ENCODE peak calls at places on chromosome 2, in five cellular contexts. M is K562, T is heart right ventricle, S is left lung, Q is HFF-Myc. D is an unnamed sample.

GRCh38 chr2:25582079-25582830 is 91.1 kb downstream of the DTNB start:
- DNase-seq in T (no peak), M (no peak), Q (no peak), S (no peak), D (no peak)

GRCh38 chr2:74427551-74427950 is 6.0 kb downstream of the WDR54 start:
- DNase-seq in Q (no peak), T (no peak), M (no peak), S (no peak), D (no peak)

GRCh38 chr2:228654707-228655106 is 473.2 kb upstream of the SPHKAP start:
- DNase-seq in T (no peak), S (no peak), Q (no peak), M (no peak), D (no peak)

GRCh38 chr2:75007819-75008218 is 49.4 kb downstream of the POLE4 start:
- DNase-seq in S (no peak), T (no peak), Q (no peak), M (no peak), D (no peak)

GRCh38 chr2:28322051-28322450 is 70.6 kb upstream of the FOSL2 start:
- DNase-seq in M (no peak), T (no peak), Q (no peak), S (no peak), D (no peak)

GRCh38 chr2:26455801-26456700 is 21.9 kb downstream of the OTOF start:
- DNase-seq in S (peak), Q (no peak), M (no peak), T (peak), D (no peak)

GRCh38 chr2:119838179-119838578 is 78.5 kb downstream of the PTPN4 start:
- DNase-seq in T (no peak), S (no peak), Q (no peak), M (no peak), D (peak)

GRCh38 chr2:40160730-40161129 is 291.2 kb downstream of the SLC8A1 start:
- DNase-seq in Q (no peak), T (no peak), M (no peak), S (no peak), D (no peak)

GRCh38 chr2:233822781-233823730 is 31.3 kb downstream of the HJURP start:
- DNase-seq in S (no peak), T (no peak), Q (no peak), M (no peak), D (peak)

GRCh38 chr2:230974096-230974913 is 21.6 kb upstream of the SPATA3 start:
- DNase-seq in Q (no peak), M (no peak), T (no peak), S (no peak), D (peak)

GRCh38 chr2:56531668-56532420 is 348.1 kb downstream of the CCDC85A start:
- DNase-seq in Q (no peak), T (no peak), S (no peak), M (no peak), D (peak)

GRCh38 chr2:163717474-163717873 is 18.3 kb downstream of the FIGN start:
- DNase-seq in Q (no peak), M (no peak), T (no peak), S (no peak), D (no peak)

GRCh38 chr2:72027426-72028161 is 120.1 kb downstream of the CYP26B1 start:
- DNase-seq in M (no peak), S (peak), Q (no peak), T (no peak), D (peak)

GRCh38 chr2:53202063-53202462 is 565.5 kb upstream of the CHAC2 start:
- DNase-seq in Q (peak), T (no peak), S (no peak), M (no peak), D (peak)

GRCh38 chr2:74441690-74442482 is at the start of gene RTKN:
- DNase-seq in S (peak), M (no peak), T (peak), Q (no peak), D (peak)

GRCh38 chr2:130744287-130745117 is 10.8 kb upstream of the AMER3 start:
- DNase-seq in S (peak), Q (no peak), M (no peak), T (no peak), D (no peak)

GRCh38 chr2:240928476-240929363 is 22.6 kb downstream of the CROCC2 start:
- DNase-seq in M (no peak), Q (no peak), S (peak), T (no peak), D (no peak)

GRCh38 chr2:74459377-74460118 is 1.3 kb downstream of the WBP1 start:
- DNase-seq in Q (no peak), S (no peak), T (no peak), M (no peak), D (no peak)

GRCh38 chr2:79369127-79369526 is 143.7 kb upstream of the CTNNA2 start:
- DNase-seq in S (no peak), T (no peak), M (no peak), Q (no peak), D (no peak)

GRCh38 chr2:83475371-83475770 is 983.7 kb downstream of the SUCLG1 start:
- DNase-seq in M (no peak), T (no peak), Q (no peak), S (no peak), D (no peak)

GRCh38 chr2:24613154-24613814 is 122.2 kb downstream of the NCOA1 start:
- DNase-seq in Q (peak), S (no peak), T (no peak), M (no peak), D (peak)

GRCh38 chr2:191499874-191500565 is 177.9 kb upstream of the NABP1 start:
- DNase-seq in M (no peak), T (no peak), S (no peak), Q (peak), D (no peak)

GRCh38 chr2:191500566-191501389 is 177.2 kb upstream of the NABP1 start:
- DNase-seq in M (no peak), T (no peak), Q (no peak), S (no peak), D (no peak)

GRCh38 chr2:191497822-191498221 is 180.1 kb upstream of the NABP1 start:
- DNase-seq in M (no peak), S (no peak), T (no peak), Q (no peak), D (no peak)

GRCh38 chr2:191499050-191499449 is 178.9 kb upstream of the NABP1 start:
- DNase-seq in Q (no peak), T (no peak), M (no peak), S (no peak), D (no peak)

DNA sequence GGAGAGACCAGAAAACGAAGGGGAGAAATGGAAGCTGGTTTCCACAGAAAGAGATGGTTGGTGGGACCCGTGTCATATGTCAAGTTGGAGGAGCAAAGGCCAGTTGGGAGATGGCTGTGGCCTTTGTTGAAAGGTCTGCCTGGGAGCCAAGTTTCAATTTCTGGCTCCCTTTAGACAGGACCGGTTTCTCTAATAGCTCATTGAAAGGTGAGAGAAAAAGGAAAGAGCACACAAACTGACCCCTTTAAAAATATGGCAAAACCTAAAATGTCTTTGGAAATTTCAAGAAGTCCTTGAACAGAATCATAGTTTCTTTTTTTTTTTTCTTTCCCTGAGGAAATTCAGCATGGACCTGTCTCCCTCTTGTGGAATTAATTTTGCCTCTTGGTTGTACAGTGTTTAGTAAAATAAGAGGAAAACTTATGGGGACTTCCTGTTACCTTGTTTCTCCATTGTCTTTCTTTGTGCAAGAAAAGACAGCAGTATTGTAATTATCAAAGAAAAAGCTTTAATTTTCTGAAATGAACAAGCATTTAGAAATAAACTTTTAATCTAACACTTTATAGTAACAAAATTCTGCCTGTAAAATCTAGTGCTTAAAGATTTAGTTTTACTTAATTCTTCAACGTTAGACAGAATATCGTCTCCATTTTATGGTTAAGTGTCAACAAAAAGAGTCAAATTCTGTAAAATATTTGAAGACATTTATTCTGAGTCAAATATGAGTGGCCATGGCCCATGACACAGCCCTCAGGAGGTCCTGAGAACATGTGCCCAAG is 176.4 kb upstream of the NABP1 start:
- DNase-seq in M (no peak), Q (peak), S (no peak), T (no peak), D (peak)
- TF ChIP-seq CTCF in M (no peak), Q (peak), S (peak), T (peak), D (peak)

DNA sequence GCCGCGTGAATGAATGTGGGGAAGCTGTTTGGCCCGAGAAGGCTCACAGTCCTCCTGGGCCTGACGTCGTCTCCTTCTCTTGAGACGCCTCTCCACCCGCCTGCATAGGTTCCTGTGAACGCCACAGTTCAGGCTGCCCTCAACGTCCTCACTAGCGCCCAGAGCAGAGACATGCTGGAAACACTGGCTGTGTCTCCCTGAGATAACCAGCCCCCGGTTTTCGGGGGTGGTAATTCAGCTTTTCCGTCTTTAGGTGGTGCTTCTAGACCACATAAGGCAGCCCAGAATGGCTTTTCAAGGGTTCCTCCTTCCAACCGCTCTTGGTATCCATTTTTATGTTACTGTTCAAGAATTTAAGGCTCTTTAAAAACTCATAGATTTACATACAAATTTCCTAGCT is 110.4 kb upstream of the PXDN start:
- DNase-seq in S (no peak), T (no peak), Q (no peak), M (peak), D (peak)
- TF ChIP-seq CTCF in S (no peak), T (peak), Q (no peak), M (peak), D (peak)

DNA sequence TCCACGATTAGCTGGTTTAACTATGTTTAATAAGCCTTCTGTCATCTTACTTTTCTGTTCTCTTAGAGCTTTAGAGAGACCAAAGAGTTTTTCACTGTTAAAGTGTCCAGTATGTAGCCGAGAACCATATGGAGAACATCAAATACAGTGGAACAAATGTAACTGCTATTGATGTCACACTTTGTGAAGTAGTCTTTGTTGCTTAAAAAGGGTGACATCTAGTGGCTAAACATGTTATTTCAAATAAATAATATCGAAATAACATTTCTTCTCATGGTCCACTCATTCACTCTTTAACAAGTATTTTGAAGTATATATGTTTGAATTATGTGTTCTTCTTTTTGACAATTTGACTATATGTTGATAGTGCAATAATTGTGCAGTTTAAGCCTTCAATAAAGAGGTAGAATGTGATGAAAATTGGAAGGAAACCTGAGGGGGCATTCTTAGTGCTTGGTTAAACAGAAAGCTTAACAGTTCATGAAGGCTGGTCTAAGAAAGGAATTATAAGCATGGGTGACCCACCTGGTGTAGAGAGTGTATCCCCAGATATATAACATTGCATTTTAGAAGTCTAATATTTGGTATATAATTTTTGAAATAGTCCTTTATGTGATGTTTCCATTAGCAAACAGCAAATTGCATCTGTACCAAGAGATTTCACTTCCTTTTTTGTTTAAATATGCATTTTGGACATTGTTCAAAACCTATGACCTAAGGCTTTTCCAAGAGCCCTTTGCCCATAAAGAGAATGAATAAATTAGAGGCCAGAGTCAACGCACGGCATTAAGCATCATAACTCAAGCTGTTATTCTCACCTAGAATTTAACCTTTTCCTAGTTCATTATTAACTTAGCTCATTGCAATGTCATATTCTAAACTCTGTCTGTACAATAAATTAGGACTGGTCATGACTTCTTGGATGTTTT is 112.1 kb downstream of the KYNU start:
- DNase-seq in M (no peak), Q (no peak), T (no peak), S (no peak), D (peak)
- TF ChIP-seq CTCF in M (no peak), Q (peak), T (peak), S (peak), D (peak)

GRCh38 chr2:191540681-191541080 is 137.3 kb upstream of the NABP1 start:
- DNase-seq in Q (no peak), S (no peak), M (no peak), T (no peak), D (no peak)
- TF ChIP-seq CTCF in Q (no peak), S (no peak), M (no peak), T (no peak), D (no peak)

GRCh38 chr2:241942416-241943208 is 73.1 kb downstream of the RTP5 start:
- DNase-seq in Q (no peak), T (no peak), S (no peak), M (no peak), D (no peak)

GRCh38 chr2:241941691-241942301 is 72.3 kb downstream of the RTP5 start:
- DNase-seq in T (no peak), S (no peak), Q (no peak), M (no peak), D (no peak)

GRCh38 chr2:241943209-241943850 is 73.8 kb downstream of the RTP5 start:
- DNase-seq in S (no peak), T (no peak), Q (no peak), M (no peak), D (no peak)

GRCh38 chr2:241939541-241939940 is 70.0 kb downstream of the RTP5 start:
- DNase-seq in M (no peak), S (no peak), Q (no peak), T (no peak), D (no peak)

GRCh38 chr2:241940329-241940728 is 70.8 kb downstream of the RTP5 start:
- DNase-seq in S (no peak), Q (no peak), M (peak), T (no peak), D (no peak)
- TF ChIP-seq CTCF in S (no peak), Q (peak), M (peak), T (peak), D (peak)

GRCh38 chr2:168254158-168254935 is 7.0 kb upstream of the STK39 start:
- DNase-seq in T (no peak), Q (no peak), S (no peak), M (no peak), D (no peak)
- TF ChIP-seq CTCF in T (no peak), Q (no peak), S (no peak), M (no peak), D (no peak)

DNA sequence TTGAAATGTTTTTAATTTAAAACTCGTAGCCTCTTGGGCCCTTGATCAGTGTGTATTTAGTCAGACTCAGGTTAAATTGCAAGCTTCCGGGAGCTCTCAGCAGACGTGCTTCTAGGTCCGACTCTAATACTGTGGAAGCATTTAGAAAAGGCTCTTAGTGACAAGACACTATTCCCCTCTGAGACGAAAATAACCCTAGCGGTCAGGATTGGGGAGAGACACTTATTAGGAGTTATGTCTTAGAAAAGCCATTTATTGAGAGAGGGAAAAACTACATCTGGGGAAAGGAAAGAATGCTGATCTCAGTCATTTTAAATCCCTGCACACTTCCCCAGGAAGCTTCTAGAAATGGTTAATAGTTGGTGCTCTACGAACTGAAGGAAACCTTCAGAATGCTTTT is 110.5 kb upstream of the NCK2 start:
- DNase-seq in T (no peak), M (no peak), Q (no peak), S (no peak), D (no peak)
- TF ChIP-seq CTCF in T (no peak), M (peak), Q (no peak), S (no peak), D (no peak)

DNA sequence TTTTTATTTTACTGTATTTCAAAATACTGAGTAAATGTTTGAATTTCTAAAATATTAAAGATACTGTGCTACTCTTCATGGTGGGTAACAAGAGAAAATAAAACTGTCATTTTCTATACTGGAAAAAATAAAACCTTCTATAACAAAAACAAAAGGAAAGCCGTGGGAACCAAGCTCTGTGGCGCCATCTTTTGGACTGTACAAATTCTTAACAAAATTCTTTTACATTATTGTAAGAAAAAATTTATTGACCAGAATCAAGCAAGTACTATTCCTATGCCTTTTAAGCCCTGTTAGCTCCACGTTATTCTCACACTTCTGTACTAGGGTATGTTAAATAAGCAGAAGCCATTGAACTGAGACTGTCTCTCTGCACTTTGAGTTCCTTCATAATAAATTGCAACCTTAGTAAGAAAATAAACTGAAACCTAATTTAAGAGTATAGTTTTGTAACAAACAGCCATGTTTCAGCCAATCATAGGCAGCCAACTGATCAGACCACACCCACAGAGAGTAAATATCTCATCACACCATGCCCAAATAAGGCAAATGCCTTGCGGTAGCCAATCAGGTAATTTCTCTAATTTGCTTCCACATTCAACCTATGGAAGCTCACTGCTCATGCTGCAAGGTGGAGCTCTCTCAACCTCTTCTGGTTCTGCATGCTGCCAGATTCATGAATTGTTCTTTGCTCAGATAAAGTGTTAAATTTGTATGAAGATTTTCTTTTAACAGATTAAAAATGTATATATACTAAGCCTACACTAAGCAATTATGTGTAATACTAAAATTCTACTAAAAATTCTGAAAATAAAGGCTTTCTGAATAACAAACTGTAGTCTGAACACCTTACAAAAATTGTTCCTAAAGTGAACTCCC is 42.2 kb downstream of the HIBCH start:
- DNase-seq in Q (peak), T (no peak), M (peak), S (no peak), D (peak)
- TF ChIP-seq CTCF in Q (peak), T (peak), M (peak), S (peak), D (peak)